ENCODE peak calls at places on chromosomes 16 and 17, in four cellular contexts. R, S, H and P are unnamed samples.

GRCh38 chr16:825298-826061 is 24.9 kb upstream of the GNG13 start:
- DNase-seq in R (no peak), S (no peak), H (no peak), P (no peak)

GRCh38 chr17:47931848-47932247 is 9.5 kb upstream of the PNPO start:
- DNase-seq in R (no peak), S (no peak), H (no peak), P (no peak)

GRCh38 chr17:42312035-42312284 is 23.7 kb downstream of the STAT5A start:
- DNase-seq in R (no peak), S (no peak), H (no peak), P (no peak)

GRCh38 chr16:64590516-64590915 is 531.3 kb downstream of the CDH11 start:
- DNase-seq in R (no peak), S (no peak), H (peak; percentile 22), P (no peak)

GRCh38 chr17:8798176-8799000 is 777 bp downstream of the MFSD6L start:
- DNase-seq in R (no peak), S (no peak), H (no peak), P (no peak)

GRCh38 chr16:87057291-87057881 is 259.8 kb downstream of the C16orf95 start:
- DNase-seq in R (no peak), S (no peak), H (no peak), P (no peak)

GRCh38 chr16:86747761-86748160 is 169.4 kb downstream of the FOXL1 start:
- DNase-seq in R (no peak), S (no peak), H (no peak), P (no peak)

GRCh38 chr16:67598527-67598926 is 36.2 kb downstream of the CTCF start:
- DNase-seq in R (no peak), S (no peak), H (peak; percentile 30), P (no peak)

GRCh38 chr17:66398059-66398458 is 95.6 kb downstream of the PRKCA start:
- DNase-seq in R (no peak), S (no peak), H (no peak), P (no peak)

GRCh38 chr16:14101415-14101814 is 30.3 kb downstream of the MRTFB start:
- DNase-seq in R (no peak), S (no peak), H (no peak), P (no peak)

GRCh38 chr17:81416612-81417011 is 21.4 kb downstream of the BAHCC1 start:
- DNase-seq in R (no peak), S (no peak), H (no peak), P (no peak)

GRCh38 chr17:35793257-35793656 is 2.2 kb downstream of the MMP28 start:
- DNase-seq in R (no peak), S (no peak), H (no peak), P (no peak)